ENCODE peak calls at places on chromosomes 16 and 17, in five cellular contexts. One of them, this sample, is unnamed.

GRCh38 chr17:142876-143784 is 5.8 kb downstream of the SCGB1C2 start:
- DNase-seq in heart right ventricle: no peak
- DNase-seq in fibroblast of lung: no peak
- DNase-seq in lower leg skin: peak
- DNase-seq in fibroblast of the aortic adventitia: no peak
- DNase-seq in this sample: no peak

GRCh38 chr16:86201746-86202145 is 302.8 kb downstream of the IRF8 start:
- DNase-seq in heart right ventricle: no peak
- DNase-seq in fibroblast of lung: no peak
- DNase-seq in lower leg skin: no peak
- DNase-seq in fibroblast of the aortic adventitia: no peak
- DNase-seq in this sample: no peak

GRCh38 chr16:1770328-1771071 is 843 bp downstream of the NME3 start:
- DNase-seq in heart right ventricle: peak
- DNase-seq in fibroblast of lung: peak
- DNase-seq in lower leg skin: no peak
- DNase-seq in fibroblast of the aortic adventitia: peak
- DNase-seq in this sample: no peak

GRCh38 chr16:84214451-84215066 is 23.6 kb downstream of the ADAD2 start:
- DNase-seq in heart right ventricle: no peak
- DNase-seq in fibroblast of lung: no peak
- DNase-seq in lower leg skin: no peak
- DNase-seq in fibroblast of the aortic adventitia: no peak
- DNase-seq in this sample: no peak

GRCh38 chr17:61809816-61810392 is 53.4 kb downstream of the BRIP1 start:
- DNase-seq in heart right ventricle: no peak
- DNase-seq in fibroblast of lung: peak
- DNase-seq in lower leg skin: no peak
- DNase-seq in fibroblast of the aortic adventitia: peak
- DNase-seq in this sample: no peak

GRCh38 chr16:62965831-62966230 is 929.6 kb upstream of the CDH8 start:
- DNase-seq in heart right ventricle: no peak
- DNase-seq in fibroblast of lung: no peak
- DNase-seq in lower leg skin: no peak
- DNase-seq in fibroblast of the aortic adventitia: no peak
- DNase-seq in this sample: no peak

GRCh38 chr17:68568581-68568980 is 32.6 kb downstream of the FAM20A start:
- DNase-seq in heart right ventricle: no peak
- DNase-seq in fibroblast of lung: no peak
- DNase-seq in lower leg skin: no peak
- DNase-seq in fibroblast of the aortic adventitia: no peak
- DNase-seq in this sample: no peak

GRCh38 chr17:49447603-49448325 is 33.1 kb upstream of the PHB1 start:
- DNase-seq in heart right ventricle: peak
- DNase-seq in fibroblast of lung: no peak
- DNase-seq in lower leg skin: no peak
- DNase-seq in fibroblast of the aortic adventitia: no peak
- DNase-seq in this sample: no peak

GRCh38 chr16:81610144-81610842 is 165.7 kb downstream of the CMIP start:
- DNase-seq in heart right ventricle: peak
- DNase-seq in fibroblast of lung: peak
- DNase-seq in lower leg skin: no peak
- DNase-seq in fibroblast of the aortic adventitia: peak
- DNase-seq in this sample: no peak

GRCh38 chr16:67145746-67146145 is 5.1 kb downstream of the B3GNT9 start:
- DNase-seq in heart right ventricle: no peak
- DNase-seq in fibroblast of lung: no peak
- DNase-seq in lower leg skin: no peak
- DNase-seq in fibroblast of the aortic adventitia: no peak
- DNase-seq in this sample: no peak

GRCh38 chr16:80563066-80563465 is 22.3 kb downstream of the DYNLRB2 start:
- DNase-seq in heart right ventricle: no peak
- DNase-seq in fibroblast of lung: no peak
- DNase-seq in lower leg skin: no peak
- DNase-seq in fibroblast of the aortic adventitia: no peak
- DNase-seq in this sample: no peak

GRCh38 chr16:85940214-85940613 is 41.3 kb downstream of the IRF8 start:
- DNase-seq in heart right ventricle: no peak
- DNase-seq in fibroblast of lung: no peak
- DNase-seq in lower leg skin: no peak
- DNase-seq in fibroblast of the aortic adventitia: no peak
- DNase-seq in this sample: no peak

GRCh38 chr16:47461598-47462266 is 601 bp downstream of the PHKB start:
- DNase-seq in heart right ventricle: no peak
- DNase-seq in fibroblast of lung: peak
- DNase-seq in lower leg skin: peak
- DNase-seq in fibroblast of the aortic adventitia: peak
- DNase-seq in this sample: peak

GRCh38 chr16:65406076-65406475 is 284.2 kb upstream of the CDH11 start:
- DNase-seq in heart right ventricle: no peak
- DNase-seq in fibroblast of lung: no peak
- DNase-seq in lower leg skin: no peak
- DNase-seq in fibroblast of the aortic adventitia: no peak
- DNase-seq in this sample: no peak

GRCh38 chr16:68450741-68451140 is 2.4 kb upstream of the SMPD3 start:
- DNase-seq in heart right ventricle: no peak
- DNase-seq in fibroblast of lung: no peak
- DNase-seq in lower leg skin: no peak
- DNase-seq in fibroblast of the aortic adventitia: no peak
- DNase-seq in this sample: no peak

GRCh38 chr17:32564325-32564724 is 77.5 kb downstream of the CDK5R1 start:
- DNase-seq in heart right ventricle: no peak
- DNase-seq in fibroblast of lung: no peak
- DNase-seq in lower leg skin: no peak
- DNase-seq in fibroblast of the aortic adventitia: no peak
- DNase-seq in this sample: no peak

GRCh38 chr16:56349711-56350161 is 75.6 kb downstream of the AMFR start:
- DNase-seq in heart right ventricle: no peak
- DNase-seq in fibroblast of lung: no peak
- DNase-seq in lower leg skin: no peak
- DNase-seq in fibroblast of the aortic adventitia: no peak
- DNase-seq in this sample: no peak

GRCh38 chr17:81329279-81329926 is 34.3 kb upstream of the SLC38A10 start:
- DNase-seq in heart right ventricle: peak
- DNase-seq in fibroblast of lung: peak
- DNase-seq in lower leg skin: peak
- DNase-seq in fibroblast of the aortic adventitia: peak
- DNase-seq in this sample: no peak

GRCh38 chr16:88449267-88449561 is 3.9 kb upstream of the ZFPM1 start:
- DNase-seq in heart right ventricle: no peak
- DNase-seq in fibroblast of lung: no peak
- DNase-seq in lower leg skin: no peak
- DNase-seq in fibroblast of the aortic adventitia: no peak
- DNase-seq in this sample: no peak

GRCh38 chr16:72819345-72819744 is 228.6 kb downstream of the ZFHX3 start:
- DNase-seq in heart right ventricle: no peak
- DNase-seq in fibroblast of lung: peak
- DNase-seq in lower leg skin: no peak
- DNase-seq in fibroblast of the aortic adventitia: peak
- DNase-seq in this sample: no peak

GRCh38 chr17:42284566-42284965 is 3.7 kb upstream of the STAT5A start:
- DNase-seq in heart right ventricle: no peak
- DNase-seq in fibroblast of lung: no peak
- DNase-seq in lower leg skin: no peak
- DNase-seq in fibroblast of the aortic adventitia: no peak
- DNase-seq in this sample: no peak

GRCh38 chr16:53201900-53202299 is 147.1 kb downstream of the CHD9 start:
- DNase-seq in heart right ventricle: no peak
- DNase-seq in fibroblast of lung: no peak
- DNase-seq in lower leg skin: no peak
- DNase-seq in fibroblast of the aortic adventitia: no peak
- DNase-seq in this sample: no peak

GRCh38 chr17:72717676-72718075 is 374.8 kb downstream of the SLC39A11 start:
- DNase-seq in heart right ventricle: no peak
- DNase-seq in fibroblast of lung: no peak
- DNase-seq in lower leg skin: no peak
- DNase-seq in fibroblast of the aortic adventitia: no peak
- DNase-seq in this sample: no peak

GRCh38 chr16:46748775-46749705 is 896 bp upstream of the MYLK3 start:
- DNase-seq in heart right ventricle: peak
- DNase-seq in fibroblast of lung: no peak
- DNase-seq in lower leg skin: no peak
- DNase-seq in fibroblast of the aortic adventitia: no peak
- DNase-seq in this sample: no peak

GRCh38 chr17:6936370-6937028 is 59.4 kb upstream of the ALOX12 start:
- DNase-seq in heart right ventricle: no peak
- DNase-seq in fibroblast of lung: peak
- DNase-seq in lower leg skin: peak
- DNase-seq in fibroblast of the aortic adventitia: no peak
- DNase-seq in this sample: no peak

GRCh38 chr17:81524063-81524864 is 3.9 kb upstream of the FSCN2 start:
- DNase-seq in heart right ventricle: peak
- DNase-seq in fibroblast of lung: no peak
- DNase-seq in lower leg skin: no peak
- DNase-seq in fibroblast of the aortic adventitia: no peak
- DNase-seq in this sample: no peak

GRCh38 chr17:44315760-44316731 is 7.6 kb downstream of the RUNDC3A start:
- DNase-seq in heart right ventricle: no peak
- DNase-seq in fibroblast of lung: no peak
- DNase-seq in lower leg skin: no peak
- DNase-seq in fibroblast of the aortic adventitia: no peak
- DNase-seq in this sample: no peak

GRCh38 chr16:27822529-27823437 is 240.7 kb downstream of the GSG1L start:
- DNase-seq in heart right ventricle: no peak
- DNase-seq in fibroblast of lung: no peak
- DNase-seq in lower leg skin: no peak
- DNase-seq in fibroblast of the aortic adventitia: no peak
- DNase-seq in this sample: no peak

GRCh38 chr16:24624102-24624501 is 84.7 kb downstream of the RBBP6 start:
- DNase-seq in heart right ventricle: no peak
- DNase-seq in fibroblast of lung: no peak
- DNase-seq in lower leg skin: no peak
- DNase-seq in fibroblast of the aortic adventitia: no peak
- DNase-seq in this sample: no peak

GRCh38 chr17:72117748-72118587 is 2.9 kb upstream of the SOX9 start:
- DNase-seq in heart right ventricle: peak
- DNase-seq in fibroblast of lung: no peak
- DNase-seq in lower leg skin: no peak
- DNase-seq in fibroblast of the aortic adventitia: no peak
- DNase-seq in this sample: no peak

GRCh38 chr17:7714721-7715594 is 2.6 kb upstream of the DNAH2 start:
- DNase-seq in heart right ventricle: no peak
- DNase-seq in fibroblast of lung: no peak
- DNase-seq in lower leg skin: no peak
- DNase-seq in fibroblast of the aortic adventitia: no peak
- DNase-seq in this sample: no peak

DNA sequence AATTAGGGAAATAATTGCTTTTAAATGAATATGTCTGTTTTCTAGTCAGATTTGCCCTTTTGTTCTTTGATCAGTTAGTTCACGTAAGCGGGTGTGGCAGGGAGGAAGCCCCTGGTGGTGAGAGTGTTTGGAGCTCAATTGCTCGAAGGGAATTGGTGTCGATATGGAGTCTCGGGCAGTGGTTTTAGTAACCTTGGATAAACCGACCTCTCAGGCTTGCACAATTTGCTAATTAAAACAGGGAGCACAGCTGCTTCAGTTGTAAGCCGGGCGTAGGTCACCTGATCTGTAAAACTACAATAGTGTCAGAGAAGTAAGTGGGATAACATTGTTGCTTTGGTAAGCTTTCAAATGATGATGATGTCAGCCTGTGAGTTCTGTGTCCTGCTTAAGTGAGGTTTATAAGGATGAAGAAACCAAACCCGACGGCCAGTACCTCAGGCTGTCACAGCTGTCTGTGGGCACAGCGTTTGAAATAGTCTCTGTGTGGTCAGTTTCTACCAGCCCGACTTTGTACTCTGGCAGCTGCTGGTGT is 2.9 kb downstream of the ZNF750 start:
- DNase-seq in heart right ventricle: no peak
- DNase-seq in fibroblast of lung: peak
- DNase-seq in lower leg skin: peak
- DNase-seq in fibroblast of the aortic adventitia: no peak
- DNase-seq in this sample: no peak
- TF ChIP-seq CTCF in heart right ventricle: no peak
- TF ChIP-seq CTCF in fibroblast of lung: peak
- TF ChIP-seq CTCF in lower leg skin: no peak
- TF ChIP-seq CTCF in fibroblast of the aortic adventitia: peak
- TF ChIP-seq CTCF in this sample: no peak

DNA sequence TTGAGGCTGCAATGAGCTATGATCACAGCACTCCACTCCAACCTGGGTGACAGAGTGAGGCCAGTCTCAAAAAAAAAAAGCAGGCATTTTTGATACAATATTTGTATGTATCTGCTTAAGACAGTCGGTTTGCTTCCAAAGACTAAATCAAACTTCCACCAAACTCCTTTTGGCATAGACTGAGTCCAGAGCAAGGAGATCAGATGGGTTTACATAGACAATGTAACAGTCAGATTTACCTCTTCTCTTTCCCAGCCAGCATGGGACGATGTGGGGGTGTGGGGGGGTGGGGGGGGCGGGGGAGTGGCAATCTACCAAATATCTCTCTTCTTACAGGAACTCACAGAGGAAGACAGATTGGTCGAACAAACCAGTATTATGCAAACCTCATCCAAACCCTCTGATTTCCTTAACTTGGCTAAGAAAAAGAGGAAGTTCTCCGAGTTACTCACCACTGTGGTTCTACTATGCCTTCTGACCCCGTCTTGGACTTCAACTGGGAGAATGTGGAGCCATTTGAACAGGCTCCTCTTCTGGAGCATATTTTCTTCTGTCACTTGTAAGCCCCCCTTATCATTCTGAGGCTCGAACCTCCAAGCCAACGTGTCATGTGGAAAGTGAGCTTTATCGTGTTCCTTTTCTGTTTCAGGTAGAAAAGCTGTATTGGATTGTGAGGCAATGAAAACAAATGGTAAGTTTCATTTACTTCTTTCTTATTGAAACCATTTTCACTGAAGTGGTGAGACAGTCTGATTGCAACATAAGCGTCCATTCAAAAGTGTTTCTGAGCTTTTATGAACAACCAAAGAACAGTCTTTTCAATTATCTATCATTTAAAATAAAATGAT is at the start of gene MILR1:
- DNase-seq in heart right ventricle: no peak
- DNase-seq in fibroblast of lung: peak
- DNase-seq in lower leg skin: peak
- DNase-seq in fibroblast of the aortic adventitia: peak
- DNase-seq in this sample: peak
- H3K4me3 ChIP-seq in heart right ventricle: peak
- H3K4me3 ChIP-seq in fibroblast of lung: peak
- H3K4me3 ChIP-seq in lower leg skin: no peak
- H3K4me3 ChIP-seq in fibroblast of the aortic adventitia: peak
- H3K4me3 ChIP-seq in this sample: peak

GRCh38 chr16:30797670-30798309 is 10.8 kb upstream of the ZNF629 start:
- DNase-seq in heart right ventricle: no peak
- DNase-seq in fibroblast of lung: no peak
- DNase-seq in lower leg skin: no peak
- DNase-seq in fibroblast of the aortic adventitia: no peak
- DNase-seq in this sample: no peak
- TF ChIP-seq CTCF in heart right ventricle: no peak
- TF ChIP-seq CTCF in fibroblast of lung: no peak
- TF ChIP-seq CTCF in lower leg skin: no peak
- TF ChIP-seq CTCF in fibroblast of the aortic adventitia: peak
- TF ChIP-seq CTCF in this sample: peak

DNA sequence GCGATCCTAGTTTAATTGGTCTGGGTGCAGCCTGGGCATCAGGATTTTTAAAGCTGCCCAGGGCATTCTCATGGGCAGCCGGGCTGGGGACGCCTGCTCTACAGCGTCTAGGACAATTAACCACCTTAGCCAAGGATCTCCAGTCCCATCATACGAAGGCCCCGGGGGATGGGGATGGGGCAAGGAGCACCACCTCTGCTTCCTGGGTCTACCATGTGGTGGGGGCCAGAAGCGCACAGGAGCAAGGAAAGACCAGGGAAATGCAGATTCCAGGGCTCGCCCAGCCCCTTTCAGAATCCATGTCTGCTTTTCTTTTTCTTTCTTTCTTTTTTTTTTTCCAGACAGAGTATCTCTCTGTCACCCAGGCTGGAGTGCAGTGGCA is 29.3 kb downstream of the TBC1D16 start:
- DNase-seq in heart right ventricle: no peak
- DNase-seq in fibroblast of lung: no peak
- DNase-seq in lower leg skin: no peak
- DNase-seq in fibroblast of the aortic adventitia: no peak
- DNase-seq in this sample: no peak
- H3K4me3 ChIP-seq in heart right ventricle: no peak
- H3K4me3 ChIP-seq in fibroblast of lung: no peak
- H3K4me3 ChIP-seq in lower leg skin: no peak
- H3K4me3 ChIP-seq in fibroblast of the aortic adventitia: no peak
- H3K4me3 ChIP-seq in this sample: no peak